ENCODE peak calls at places on chromosome X, in six cellular contexts. One of them, this sample, is unnamed.
A peak's percentile ranks its signal among the peaks of the same experiment; 100 is the strongest.

GRCh38 chrX:153944140-153944799 is at the start of gene RENBP:
- DNase-seq in skeletal muscle cell: no peak
- DNase-seq in mesenchymal stem cell: no peak
- DNase-seq in fibroblast of mammary gland: no peak
- DNase-seq in stimulated activated naive CD8-positive, alpha-beta T cell treated with anti-CD3 and anti-CD28 coated beads, Interleukin-15, amount 100 ng/mL, for 72 hours: peak; percentile 40
- DNase-seq in NCI-H1092: no peak
- DNase-seq in this sample: no peak

GRCh38 chrX:136251042-136251991 is at the start of gene MAP7D3:
- DNase-seq in stimulated activated naive CD8-positive, alpha-beta T cell treated with anti-CD3 and anti-CD28 coated beads, Interleukin-15, amount 100 ng/mL, for 72 hours: peak; percentile 63
- DNase-seq in fibroblast of mammary gland: peak; percentile 33
- DNase-seq in skeletal muscle cell: no peak
- DNase-seq in NCI-H1092: no peak
- DNase-seq in mesenchymal stem cell: peak; percentile 58
- DNase-seq in this sample: peak; percentile 49

GRCh38 chrX:10025742-10026493 is 58.8 kb downstream of the CLDN34 start:
- DNase-seq in skeletal muscle cell: no peak
- DNase-seq in NCI-H1092: no peak
- DNase-seq in mesenchymal stem cell: no peak
- DNase-seq in stimulated activated naive CD8-positive, alpha-beta T cell treated with anti-CD3 and anti-CD28 coated beads, Interleukin-15, amount 100 ng/mL, for 72 hours: no peak
- DNase-seq in fibroblast of mammary gland: no peak
- DNase-seq in this sample: no peak

GRCh38 chrX:36336746-36337145 is 417.2 kb downstream of the CFAP47 start:
- DNase-seq in stimulated activated naive CD8-positive, alpha-beta T cell treated with anti-CD3 and anti-CD28 coated beads, Interleukin-15, amount 100 ng/mL, for 72 hours: no peak
- DNase-seq in skeletal muscle cell: no peak
- DNase-seq in mesenchymal stem cell: no peak
- DNase-seq in NCI-H1092: no peak
- DNase-seq in fibroblast of mammary gland: no peak
- DNase-seq in this sample: no peak

GRCh38 chrX:63350551-63350950 is 581 bp downstream of the SPIN4 start:
- DNase-seq in mesenchymal stem cell: peak; percentile 34
- DNase-seq in fibroblast of mammary gland: peak; percentile 3
- DNase-seq in skeletal muscle cell: no peak
- DNase-seq in NCI-H1092: peak; percentile 51
- DNase-seq in stimulated activated naive CD8-positive, alpha-beta T cell treated with anti-CD3 and anti-CD28 coated beads, Interleukin-15, amount 100 ng/mL, for 72 hours: peak; percentile 15
- DNase-seq in this sample: peak; percentile 32

GRCh38 chrX:120456973-120457372 is 12.1 kb downstream of the LAMP2 start:
- DNase-seq in skeletal muscle cell: no peak
- DNase-seq in stimulated activated naive CD8-positive, alpha-beta T cell treated with anti-CD3 and anti-CD28 coated beads, Interleukin-15, amount 100 ng/mL, for 72 hours: no peak
- DNase-seq in fibroblast of mammary gland: peak; percentile 81
- DNase-seq in mesenchymal stem cell: no peak
- DNase-seq in NCI-H1092: no peak
- DNase-seq in this sample: peak; percentile 76

GRCh38 chrX:154327026-154327820 is 31.6 kb downstream of the TKTL1 start:
- DNase-seq in mesenchymal stem cell: no peak
- DNase-seq in fibroblast of mammary gland: no peak
- DNase-seq in stimulated activated naive CD8-positive, alpha-beta T cell treated with anti-CD3 and anti-CD28 coated beads, Interleukin-15, amount 100 ng/mL, for 72 hours: no peak
- DNase-seq in NCI-H1092: no peak
- DNase-seq in skeletal muscle cell: no peak
- DNase-seq in this sample: no peak

GRCh38 chrX:133608406-133608805 is 193.1 kb upstream of the GPC4 start:
- DNase-seq in stimulated activated naive CD8-positive, alpha-beta T cell treated with anti-CD3 and anti-CD28 coated beads, Interleukin-15, amount 100 ng/mL, for 72 hours: no peak
- DNase-seq in NCI-H1092: no peak
- DNase-seq in skeletal muscle cell: peak; percentile 56
- DNase-seq in mesenchymal stem cell: peak; percentile 1
- DNase-seq in fibroblast of mammary gland: peak; percentile 86
- DNase-seq in this sample: no peak

GRCh38 chrX:154735695-154736393 is 15.0 kb downstream of the GAB3 start:
- DNase-seq in mesenchymal stem cell: peak; percentile 95
- DNase-seq in stimulated activated naive CD8-positive, alpha-beta T cell treated with anti-CD3 and anti-CD28 coated beads, Interleukin-15, amount 100 ng/mL, for 72 hours: no peak
- DNase-seq in fibroblast of mammary gland: peak; percentile 95
- DNase-seq in NCI-H1092: no peak
- DNase-seq in skeletal muscle cell: peak; percentile 91
- DNase-seq in this sample: peak; percentile 49

GRCh38 chrX:154380153-154380552 is 1.1 kb downstream of the EMD start:
- DNase-seq in fibroblast of mammary gland: peak; percentile 40
- DNase-seq in NCI-H1092: no peak
- DNase-seq in mesenchymal stem cell: peak; percentile 26
- DNase-seq in skeletal muscle cell: no peak
- DNase-seq in stimulated activated naive CD8-positive, alpha-beta T cell treated with anti-CD3 and anti-CD28 coated beads, Interleukin-15, amount 100 ng/mL, for 72 hours: no peak
- DNase-seq in this sample: no peak

GRCh38 chrX:134369576-134369975 is 90.4 kb upstream of the HPRT1 start:
- DNase-seq in mesenchymal stem cell: no peak
- DNase-seq in skeletal muscle cell: no peak
- DNase-seq in fibroblast of mammary gland: no peak
- DNase-seq in stimulated activated naive CD8-positive, alpha-beta T cell treated with anti-CD3 and anti-CD28 coated beads, Interleukin-15, amount 100 ng/mL, for 72 hours: no peak
- DNase-seq in NCI-H1092: no peak
- DNase-seq in this sample: no peak

GRCh38 chrX:16778545-16778944 is 7.7 kb upstream of the TXLNG start:
- DNase-seq in skeletal muscle cell: no peak
- DNase-seq in NCI-H1092: no peak
- DNase-seq in fibroblast of mammary gland: no peak
- DNase-seq in mesenchymal stem cell: no peak
- DNase-seq in stimulated activated naive CD8-positive, alpha-beta T cell treated with anti-CD3 and anti-CD28 coated beads, Interleukin-15, amount 100 ng/mL, for 72 hours: no peak
- DNase-seq in this sample: no peak

GRCh38 chrX:11908371-11908770 is 150.3 kb downstream of the MSL3 start:
- DNase-seq in mesenchymal stem cell: no peak
- DNase-seq in NCI-H1092: no peak
- DNase-seq in stimulated activated naive CD8-positive, alpha-beta T cell treated with anti-CD3 and anti-CD28 coated beads, Interleukin-15, amount 100 ng/mL, for 72 hours: peak; percentile 28
- DNase-seq in skeletal muscle cell: no peak
- DNase-seq in fibroblast of mammary gland: peak; percentile 45
- DNase-seq in this sample: peak; percentile 26

GRCh38 chrX:134761788-134762187 is 103.5 kb upstream of the PLAC1 start:
- DNase-seq in fibroblast of mammary gland: peak; percentile 35
- DNase-seq in stimulated activated naive CD8-positive, alpha-beta T cell treated with anti-CD3 and anti-CD28 coated beads, Interleukin-15, amount 100 ng/mL, for 72 hours: no peak
- DNase-seq in NCI-H1092: peak; percentile 34
- DNase-seq in mesenchymal stem cell: no peak
- DNase-seq in skeletal muscle cell: no peak
- DNase-seq in this sample: peak; percentile 6

GRCh38 chrX:119343856-119344255 is 55.3 kb upstream of the SLC25A43 start:
- DNase-seq in skeletal muscle cell: no peak
- DNase-seq in NCI-H1092: no peak
- DNase-seq in stimulated activated naive CD8-positive, alpha-beta T cell treated with anti-CD3 and anti-CD28 coated beads, Interleukin-15, amount 100 ng/mL, for 72 hours: no peak
- DNase-seq in mesenchymal stem cell: no peak
- DNase-seq in fibroblast of mammary gland: no peak
- DNase-seq in this sample: no peak

GRCh38 chrX:49910344-49910743 is 12.1 kb upstream of the CLCN5 start:
- DNase-seq in fibroblast of mammary gland: no peak
- DNase-seq in stimulated activated naive CD8-positive, alpha-beta T cell treated with anti-CD3 and anti-CD28 coated beads, Interleukin-15, amount 100 ng/mL, for 72 hours: peak; percentile 12
- DNase-seq in mesenchymal stem cell: peak; percentile 8
- DNase-seq in NCI-H1092: peak; percentile 87
- DNase-seq in skeletal muscle cell: no peak
- DNase-seq in this sample: no peak

GRCh38 chrX:124354648-124355047 is 8.3 kb downstream of the SH2D1A start:
- DNase-seq in mesenchymal stem cell: no peak
- DNase-seq in stimulated activated naive CD8-positive, alpha-beta T cell treated with anti-CD3 and anti-CD28 coated beads, Interleukin-15, amount 100 ng/mL, for 72 hours: no peak
- DNase-seq in NCI-H1092: no peak
- DNase-seq in fibroblast of mammary gland: no peak
- DNase-seq in skeletal muscle cell: no peak
- DNase-seq in this sample: no peak

GRCh38 chrX:2401201-2401589 is 99.6 kb downstream of the DHRSX start:
- DNase-seq in stimulated activated naive CD8-positive, alpha-beta T cell treated with anti-CD3 and anti-CD28 coated beads, Interleukin-15, amount 100 ng/mL, for 72 hours: no peak
- DNase-seq in mesenchymal stem cell: no peak
- DNase-seq in NCI-H1092: no peak
- DNase-seq in skeletal muscle cell: no peak
- DNase-seq in fibroblast of mammary gland: peak; percentile 41
- DNase-seq in this sample: no peak

GRCh38 chrX:147376601-147377387 is 534.9 kb upstream of the FMR1 start:
- DNase-seq in skeletal muscle cell: no peak
- DNase-seq in NCI-H1092: peak; percentile 90
- DNase-seq in mesenchymal stem cell: no peak
- DNase-seq in fibroblast of mammary gland: no peak
- DNase-seq in stimulated activated naive CD8-positive, alpha-beta T cell treated with anti-CD3 and anti-CD28 coated beads, Interleukin-15, amount 100 ng/mL, for 72 hours: no peak
- DNase-seq in this sample: no peak

GRCh38 chrX:149871940-149872339 is 9.0 kb upstream of the MAGEA8 start:
- DNase-seq in stimulated activated naive CD8-positive, alpha-beta T cell treated with anti-CD3 and anti-CD28 coated beads, Interleukin-15, amount 100 ng/mL, for 72 hours: peak; percentile 73
- DNase-seq in mesenchymal stem cell: peak; percentile 0
- DNase-seq in NCI-H1092: no peak
- DNase-seq in skeletal muscle cell: no peak
- DNase-seq in fibroblast of mammary gland: peak; percentile 0
- DNase-seq in this sample: peak; percentile 33

GRCh38 chrX:21907250-21907649 is 33.3 kb upstream of the SMS start:
- DNase-seq in mesenchymal stem cell: peak; percentile 29
- DNase-seq in stimulated activated naive CD8-positive, alpha-beta T cell treated with anti-CD3 and anti-CD28 coated beads, Interleukin-15, amount 100 ng/mL, for 72 hours: no peak
- DNase-seq in skeletal muscle cell: no peak
- DNase-seq in NCI-H1092: no peak
- DNase-seq in fibroblast of mammary gland: no peak
- DNase-seq in this sample: no peak

GRCh38 chrX:23271011-23271410 is 63.6 kb upstream of the PTCHD1 start:
- DNase-seq in NCI-H1092: no peak
- DNase-seq in mesenchymal stem cell: no peak
- DNase-seq in skeletal muscle cell: no peak
- DNase-seq in fibroblast of mammary gland: no peak
- DNase-seq in stimulated activated naive CD8-positive, alpha-beta T cell treated with anti-CD3 and anti-CD28 coated beads, Interleukin-15, amount 100 ng/mL, for 72 hours: no peak
- DNase-seq in this sample: no peak

This sample was measured in RPMI7951.